ENCODE peak calls at places on chromosomes 12 and 14, in ten cellular contexts. G, Q, M, X, P, H, T, D, S and L are unnamed samples.

GRCh38 chr12:65372574-65372973 is 94.1 kb downstream of the MSRB3 start:
- DNase-seq in P (peak; percentile 47), D (no peak), M (no peak), S (no peak), T (no peak), H (no peak), G (no peak), X (no peak), Q (no peak), L (no peak)

GRCh38 chr12:53174881-53175491 is 5.5 kb upstream of the ZNF740 start:
- DNase-seq in S (no peak), H (peak; percentile 53), M (peak; percentile 71), X (no peak), T (peak; percentile 65), G (peak; percentile 57), P (peak; percentile 71), Q (peak; percentile 57), D (peak; percentile 40), L (no peak)

GRCh38 chr12:50220357-50221061 is 53.3 kb upstream of the CERS5 start:
- DNase-seq in H (peak; percentile 75), S (no peak), D (peak; percentile 34), X (no peak), T (peak; percentile 72), M (peak; percentile 78), G (no peak), P (peak; percentile 77), Q (no peak), L (no peak)

GRCh38 chr12:130526813-130527212 is 189.1 kb downstream of the PIWIL1 start:
- DNase-seq in D (no peak), M (peak; percentile 2), G (no peak), S (peak; percentile 67), T (peak; percentile 37), Q (no peak), H (no peak), P (peak; percentile 1), X (no peak), L (no peak)

GRCh38 chr14:88798161-88798560 is 5.4 kb upstream of the EML5 start:
- DNase-seq in M (no peak), P (no peak), X (no peak), D (no peak), G (no peak), T (no peak), S (no peak), H (no peak), Q (peak; percentile 8), L (no peak)

GRCh38 chr14:101774006-101774755 is 12.7 kb downstream of the PPP2R5C start:
- DNase-seq in S (no peak), X (no peak), M (no peak), H (no peak), Q (no peak), D (peak; percentile 12), T (no peak), G (peak; percentile 55), P (no peak), L (no peak)

GRCh38 chr12:3820122-3820521 is 53.1 kb downstream of the PARP11 start:
- DNase-seq in G (no peak), D (no peak), M (peak; percentile 54), X (no peak), Q (no peak), H (no peak), T (no peak), P (peak; percentile 64), S (no peak), L (no peak)

GRCh38 chr12:113054948-113055486 is 1.5 kb upstream of the DTX1 start:
- DNase-seq in S (no peak), Q (no peak), M (no peak), G (no peak), D (no peak), H (no peak), T (no peak), X (no peak), P (no peak), L (no peak)

GRCh38 chr12:1117371-1117770 is 126.3 kb downstream of the ERC1 start:
- DNase-seq in Q (no peak), G (no peak), D (no peak), S (no peak), M (no peak), P (peak; percentile 21), H (no peak), X (no peak), T (no peak), L (no peak)

GRCh38 chr14:104694475-104694950 is 5.1 kb downstream of the INF2 start:
- DNase-seq in G (no peak), X (no peak), T (no peak), P (no peak), S (no peak), D (no peak), M (no peak), Q (peak; percentile 31), H (no peak), L (no peak)

GRCh38 chr12:11920231-11920630 is 150.5 kb upstream of the BCL2L14 start:
- DNase-seq in D (no peak), S (no peak), X (no peak), G (no peak), M (peak; percentile 7), Q (no peak), P (peak; percentile 32), T (no peak), H (no peak), L (no peak)

GRCh38 chr14:25110101-25110500 is 60.2 kb upstream of the STXBP6 start:
- DNase-seq in M (no peak), D (no peak), Q (no peak), G (no peak), T (no peak), S (no peak), X (no peak), H (no peak), P (peak; percentile 59), L (no peak)

GRCh38 chr12:88552672-88553079 is 27.6 kb downstream of the KITLG start:
- DNase-seq in G (no peak), H (peak; percentile 78), P (peak; percentile 90), T (no peak), X (no peak), Q (no peak), M (peak; percentile 64), D (no peak), S (no peak), L (no peak)